ENCODE peak calls at places on chromosomes 2 and 18, in four cellular contexts. One of them, this sample, is unnamed.

GRCh38 chr18:48542513-48543181 is 3.8 kb downstream of the CTIF start:
- DNase-seq in HepG2: no peak
- DNase-seq in K562: peak
- DNase-seq in HEK293T: no peak
- DNase-seq in this sample: no peak

GRCh38 chr2:121239471-121239870 is 45.5 kb downstream of the TFCP2L1 start:
- DNase-seq in HepG2: no peak
- DNase-seq in K562: no peak
- DNase-seq in HEK293T: no peak
- DNase-seq in this sample: no peak

GRCh38 chr2:63735263-63735662 is 106.4 kb upstream of the UGP2 start:
- DNase-seq in HepG2: peak
- DNase-seq in K562: no peak
- DNase-seq in HEK293T: no peak
- DNase-seq in this sample: no peak

GRCh38 chr2:162385516-162385915 is 41.6 kb downstream of the GCA start:
- DNase-seq in HepG2: no peak
- DNase-seq in K562: no peak
- DNase-seq in HEK293T: no peak
- DNase-seq in this sample: no peak

GRCh38 chr18:48543228-48543627 is 4.4 kb downstream of the CTIF start:
- DNase-seq in HepG2: peak
- DNase-seq in K562: peak
- DNase-seq in HEK293T: no peak
- DNase-seq in this sample: no peak

GRCh38 chr2:231930601-231931281 is 4.5 kb upstream of the NPPC start:
- DNase-seq in HepG2: no peak
- DNase-seq in K562: no peak
- DNase-seq in HEK293T: no peak
- DNase-seq in this sample: no peak

GRCh38 chr2:104944495-104944894 is 90.6 kb downstream of the POU3F3 start:
- DNase-seq in HepG2: peak
- DNase-seq in K562: no peak
- DNase-seq in HEK293T: peak
- DNase-seq in this sample: no peak

GRCh38 chr2:226915846-226916360 is 80.0 kb downstream of the RHBDD1 start:
- DNase-seq in HepG2: no peak
- DNase-seq in K562: no peak
- DNase-seq in HEK293T: no peak
- DNase-seq in this sample: no peak

GRCh38 chr18:59718108-59719057 is 21.2 kb upstream of the CCBE1 start:
- DNase-seq in HepG2: no peak
- DNase-seq in K562: no peak
- DNase-seq in HEK293T: no peak
- DNase-seq in this sample: no peak

GRCh38 chr2:26940001-26940400 is 30.4 kb upstream of the MAPRE3 start:
- DNase-seq in HepG2: no peak
- DNase-seq in K562: no peak
- DNase-seq in HEK293T: no peak
- DNase-seq in this sample: no peak

GRCh38 chr2:139773720-139774277 is 993.6 kb upstream of the NXPH2 start:
- DNase-seq in HepG2: no peak
- DNase-seq in K562: no peak
- DNase-seq in HEK293T: no peak
- DNase-seq in this sample: no peak

GRCh38 chr18:56068701-56069100 is 480.7 kb upstream of the TCF4 start:
- DNase-seq in HepG2: no peak
- DNase-seq in K562: no peak
- DNase-seq in HEK293T: no peak
- DNase-seq in this sample: no peak

GRCh38 chr2:168336786-168337388 is 89.5 kb upstream of the STK39 start:
- DNase-seq in HepG2: peak
- DNase-seq in K562: no peak
- DNase-seq in HEK293T: peak
- DNase-seq in this sample: no peak

GRCh38 chr18:70671889-70672551 is 383.2 kb downstream of the SOCS6 start:
- DNase-seq in HepG2: no peak
- DNase-seq in K562: no peak
- DNase-seq in HEK293T: no peak
- DNase-seq in this sample: no peak
- TF ChIP-seq FOXM1 in HepG2: no peak
- TF ChIP-seq FOXM1 in K562: no peak
- TF ChIP-seq FOXM1 in HEK293T: no peak
- TF ChIP-seq FOXM1 in this sample: no peak

DNA sequence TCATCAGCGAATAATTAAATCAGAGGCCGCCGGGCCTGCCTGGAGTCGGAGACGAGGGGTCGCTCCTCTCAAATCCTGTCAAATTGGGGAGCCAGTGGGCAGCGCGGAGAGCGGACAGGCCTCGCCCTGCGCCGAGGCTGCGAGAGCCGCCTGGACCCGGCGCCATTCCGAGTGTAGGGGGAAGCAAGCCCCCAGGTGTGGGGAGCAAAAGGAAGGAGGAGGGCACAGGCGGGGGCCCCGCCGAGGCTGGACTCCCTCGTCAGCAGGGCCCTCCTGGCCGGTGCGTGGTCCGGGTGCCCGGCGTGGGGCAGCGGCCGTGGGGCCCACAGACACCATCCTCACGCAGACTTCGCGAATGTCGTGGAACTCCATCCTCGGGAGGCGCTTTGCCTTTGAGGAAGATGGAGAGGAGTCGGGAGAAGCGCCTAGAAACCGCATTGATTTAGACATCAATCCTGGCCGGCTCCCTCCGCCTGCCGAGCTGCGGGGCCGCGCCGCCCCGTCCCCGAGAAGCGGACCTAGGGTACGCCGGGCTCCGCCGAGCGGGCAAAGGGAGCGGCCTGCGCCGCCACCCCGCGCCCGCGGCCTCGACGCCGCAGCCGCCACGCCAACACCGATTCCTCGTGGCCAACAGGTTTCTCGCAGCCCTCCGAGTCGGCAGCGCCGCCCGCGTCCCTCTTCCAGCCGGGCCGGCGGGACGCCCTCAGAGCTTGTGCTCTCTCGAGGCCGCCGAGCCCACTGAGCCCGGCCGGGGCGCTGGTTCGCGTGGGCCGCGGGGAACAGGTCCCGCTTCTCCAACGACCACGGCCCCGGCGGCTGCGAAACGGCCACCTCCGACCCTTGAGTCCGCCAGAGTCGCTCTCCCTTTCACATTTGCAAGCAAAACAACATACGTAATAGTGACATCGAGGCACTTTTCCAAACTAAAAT is 6.7 kb upstream of the ONECUT2 start:
- DNase-seq in HepG2: no peak
- DNase-seq in K562: no peak
- DNase-seq in HEK293T: no peak
- DNase-seq in this sample: no peak
- TF ChIP-seq SP1 in HepG2: no peak
- TF ChIP-seq SP1 in K562: no peak
- TF ChIP-seq SP1 in HEK293T: no peak
- TF ChIP-seq SP1 in this sample: no peak

GRCh38 chr18:46546111-46546640 is 110.8 kb downstream of the LOXHD1 start:
- DNase-seq in HepG2: no peak
- DNase-seq in K562: no peak
- DNase-seq in HEK293T: no peak
- DNase-seq in this sample: no peak
- TF ChIP-seq FOXM1 in HepG2: no peak
- TF ChIP-seq FOXM1 in K562: no peak
- TF ChIP-seq FOXM1 in HEK293T: no peak
- TF ChIP-seq FOXM1 in this sample: no peak

GRCh38 chr2:112160591-112161250 is 22.5 kb downstream of the FBLN7 start:
- DNase-seq in HepG2: no peak
- DNase-seq in K562: no peak
- DNase-seq in HEK293T: no peak
- DNase-seq in this sample: no peak
- TF ChIP-seq SP1 in HepG2: no peak
- TF ChIP-seq SP1 in K562: no peak
- TF ChIP-seq SP1 in HEK293T: no peak
- TF ChIP-seq SP1 in this sample: no peak

DNA sequence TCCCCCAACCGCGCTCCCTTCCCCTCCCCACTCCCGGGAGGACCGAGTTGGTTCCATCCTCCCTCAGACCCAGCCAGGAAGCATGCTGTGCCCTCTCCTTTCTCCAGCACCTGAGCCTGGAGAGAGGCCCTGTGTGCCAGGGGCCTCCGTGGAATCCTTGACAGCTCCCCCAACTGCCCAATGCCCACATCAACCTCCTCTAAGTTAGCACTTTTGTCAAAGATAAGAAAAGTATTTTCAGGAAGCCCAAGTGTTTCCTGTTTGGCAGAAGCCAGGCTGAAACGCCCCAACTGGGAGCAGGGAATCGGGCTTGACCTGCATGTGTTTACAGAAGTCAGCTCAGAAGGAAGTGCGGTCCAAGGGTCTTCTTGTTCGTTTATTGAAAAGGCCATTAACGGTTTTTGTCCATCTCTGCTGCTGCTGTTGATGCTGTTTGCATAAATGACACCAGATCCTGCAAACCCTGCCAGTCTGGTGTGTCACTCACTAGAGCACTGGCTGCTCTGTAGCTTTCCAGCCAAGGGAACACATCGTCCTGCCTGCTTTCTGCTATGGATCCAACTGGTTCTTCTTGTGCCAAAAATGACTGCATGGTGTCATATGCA is 35.3 kb upstream of the COL6A3 start:
- DNase-seq in HepG2: no peak
- DNase-seq in K562: no peak
- DNase-seq in HEK293T: no peak
- DNase-seq in this sample: no peak
- TF ChIP-seq FOXM1 in HepG2: no peak
- TF ChIP-seq FOXM1 in K562: no peak
- TF ChIP-seq FOXM1 in HEK293T: no peak
- TF ChIP-seq FOXM1 in this sample: no peak

GRCh38 chr18:2979871-2980606 is 32.9 kb downstream of the LPIN2 start:
- DNase-seq in HepG2: no peak
- DNase-seq in K562: no peak
- DNase-seq in HEK293T: no peak
- DNase-seq in this sample: no peak

GRCh38 chr18:2979027-2979570 is 33.8 kb downstream of the LPIN2 start:
- DNase-seq in HepG2: no peak
- DNase-seq in K562: no peak
- DNase-seq in HEK293T: no peak
- DNase-seq in this sample: no peak

GRCh38 chr18:2978208-2978607 is 34.7 kb downstream of the LPIN2 start:
- DNase-seq in HepG2: no peak
- DNase-seq in K562: no peak
- DNase-seq in HEK293T: no peak
- DNase-seq in this sample: no peak

GRCh38 chr18:2976733-2977132 is 36.2 kb downstream of the LPIN2 start:
- DNase-seq in HepG2: no peak
- DNase-seq in K562: no peak
- DNase-seq in HEK293T: no peak
- DNase-seq in this sample: no peak

DNA sequence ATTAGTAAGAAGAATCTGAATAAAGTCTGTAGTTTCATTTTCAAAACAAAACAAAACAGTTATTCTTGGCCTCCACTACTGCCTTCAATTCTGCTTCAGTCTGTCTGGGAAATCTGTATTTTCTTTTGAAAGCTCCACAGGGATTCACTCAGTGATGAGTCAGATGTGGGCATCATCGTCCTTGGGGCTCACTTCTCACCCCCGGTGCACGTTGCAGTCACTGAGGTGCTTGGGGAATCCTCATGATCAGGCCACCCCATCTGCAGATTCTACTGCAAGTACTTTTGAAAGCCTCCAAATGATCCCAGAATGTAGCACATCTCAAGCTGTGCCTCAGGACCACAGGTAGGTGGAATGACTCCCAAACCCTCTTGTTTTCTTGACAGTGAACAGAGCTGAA is 34.3 kb downstream of the LPIN2 start:
- DNase-seq in HepG2: no peak
- DNase-seq in K562: no peak
- DNase-seq in HEK293T: no peak
- DNase-seq in this sample: no peak
- TF ChIP-seq SP1 in HepG2: no peak
- TF ChIP-seq SP1 in K562: no peak
- TF ChIP-seq SP1 in HEK293T: no peak
- TF ChIP-seq SP1 in this sample: no peak

DNA sequence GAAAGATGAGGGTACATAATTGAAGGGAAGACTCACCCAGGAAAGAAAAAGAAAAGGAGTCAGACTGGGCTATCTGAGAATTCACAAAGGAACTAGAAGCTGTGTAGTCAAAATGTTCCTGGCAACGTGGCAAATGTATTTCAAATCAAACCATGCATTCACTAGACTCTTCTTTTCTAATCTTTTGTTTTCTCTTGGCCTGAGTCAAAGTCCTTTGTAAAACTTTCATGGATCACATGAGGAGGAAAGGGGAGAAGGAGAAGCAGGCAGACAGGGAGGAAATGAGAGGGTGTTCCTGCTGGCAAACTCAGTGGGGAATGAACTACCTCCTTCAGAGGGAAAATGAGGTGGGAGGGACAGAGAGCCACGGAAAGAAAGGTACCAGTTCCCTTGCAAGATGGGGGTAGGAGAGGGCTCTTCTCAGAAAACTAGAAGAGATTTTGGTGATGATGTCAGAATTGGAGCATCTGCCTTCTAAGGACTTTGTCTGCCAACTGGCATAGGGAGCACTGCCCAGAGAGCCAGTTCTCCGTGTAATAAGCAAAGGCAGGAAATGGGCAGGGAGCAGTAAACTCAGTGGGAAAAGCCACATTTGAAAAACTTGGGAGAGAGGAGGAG is 51.4 kb downstream of the SLC8A1 start:
- DNase-seq in HepG2: no peak
- DNase-seq in K562: no peak
- DNase-seq in HEK293T: no peak
- DNase-seq in this sample: no peak
- TF ChIP-seq FOXM1 in HepG2: no peak
- TF ChIP-seq FOXM1 in K562: no peak
- TF ChIP-seq FOXM1 in HEK293T: no peak
- TF ChIP-seq FOXM1 in this sample: no peak